ENCODE peak calls at places on chromosomes 6 and 20, in six cellular contexts. O is keratinocyte, H is MM.1S, K is fibroblast of lung, J is mammary epithelial cell, F is HepG2. E is an unnamed sample.

GRCh38 chr6:138785980-138786379 is 9.9 kb upstream of the ECT2L start:
- DNase-seq in O (no peak), H (no peak), K (peak; percentile 25), J (no peak), F (no peak), E (no peak)

GRCh38 chr20:58649288-58650180 is 1.5 kb upstream of the STX16 start:
- DNase-seq in O (no peak), H (no peak), K (no peak), J (no peak), F (no peak), E (no peak)

GRCh38 chr6:20946037-20946436 is 411.8 kb downstream of the CDKAL1 start:
- DNase-seq in O (peak; percentile 38), H (no peak), K (peak; percentile 71), J (peak; percentile 85), F (peak; percentile 35), E (no peak)

GRCh38 chr20:62045118-62045517 is 20.6 kb downstream of the TAF4 start:
- DNase-seq in O (no peak), H (no peak), K (no peak), J (no peak), F (no peak), E (no peak)

GRCh38 chr6:125597411-125598253 is 151.8 kb upstream of the HEY2 start:
- DNase-seq in O (no peak), H (peak; percentile 93), K (no peak), J (no peak), F (no peak), E (no peak)

GRCh38 chr6:39200498-39201020 is 28.7 kb downstream of the KCNK5 start:
- DNase-seq in O (no peak), H (no peak), K (no peak), J (no peak), F (no peak), E (peak; percentile 85)

GRCh38 chr6:80332013-80332412 is 225.5 kb downstream of the BCKDHB start:
- DNase-seq in O (no peak), H (no peak), K (no peak), J (no peak), F (no peak), E (no peak)

GRCh38 chr6:132684267-132684666 is 25.3 kb upstream of the TAAR1 start:
- DNase-seq in O (no peak), H (no peak), K (no peak), J (no peak), F (no peak), E (no peak)

GRCh38 chr6:142929751-142930358 is 15.1 kb downstream of the HIVEP2 start:
- DNase-seq in O (no peak), H (no peak), K (peak; percentile 35), J (peak; percentile 70), F (no peak), E (no peak)

GRCh38 chr20:58612021-58612700 is 38.9 kb upstream of the STX16 start:
- DNase-seq in O (no peak), H (no peak), K (peak; percentile 30), J (no peak), F (no peak), E (no peak)

GRCh38 chr6:49336514-49337131 is 126.4 kb downstream of the MMUT start:
- DNase-seq in O (peak; percentile 45), H (no peak), K (peak; percentile 88), J (peak; percentile 12), F (no peak), E (no peak)

GRCh38 chr6:141562801-141563763 is 569.6 kb upstream of the GJE1 start:
- DNase-seq in O (peak; percentile 33), H (peak; percentile 77), K (peak; percentile 82), J (peak; percentile 57), F (peak; percentile 74), E (peak; percentile 46)

GRCh38 chr6:144809120-144809519 is 524.0 kb downstream of the UTRN start:
- DNase-seq in O (no peak), H (no peak), K (peak; percentile 42), J (peak; percentile 59), F (no peak), E (peak; percentile 64)

GRCh38 chr20:43191946-43192847 is 2.5 kb upstream of the PTPRT start:
- DNase-seq in O (no peak), H (peak; percentile 21), K (no peak), J (no peak), F (peak; percentile 16), E (no peak)

GRCh38 chr6:155142163-155142901 is 121.5 kb upstream of the CLDN20 start:
- DNase-seq in O (no peak), H (no peak), K (no peak), J (no peak), F (no peak), E (no peak)

GRCh38 chr6:105075210-105075609 is 104.6 kb downstream of the POPDC3 start:
- DNase-seq in O (no peak), H (no peak), K (no peak), J (no peak), F (no peak), E (no peak)

GRCh38 chr6:26258199-26258977 is 106.6 kb upstream of the BTN3A2 start:
- DNase-seq in O (no peak), H (no peak), K (no peak), J (no peak), F (peak; percentile 47), E (no peak)
- TF ChIP-seq CTCF in O (no peak), H (peak; percentile 36), K (peak; percentile 25), J (peak; percentile 44), F (peak; percentile 59), E (peak; percentile 33)

DNA sequence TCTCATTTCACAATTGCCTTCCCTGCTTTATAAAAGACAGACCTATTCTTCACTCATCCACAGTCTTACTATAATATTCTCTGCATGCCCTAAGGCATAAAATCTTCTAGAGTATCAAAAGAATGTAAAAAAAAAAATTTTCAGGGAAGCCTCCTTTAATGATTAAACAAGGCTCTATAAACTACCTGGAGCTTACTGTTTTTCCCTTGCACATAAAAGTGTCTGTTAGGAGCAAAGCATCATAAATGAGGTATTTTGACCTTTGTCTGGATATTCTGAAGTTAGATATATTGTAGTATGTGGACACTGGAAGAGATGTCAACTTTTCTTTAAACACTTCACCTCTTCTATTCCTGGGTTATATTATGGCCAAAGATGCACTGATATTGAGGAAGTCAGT is 97.5 kb downstream of the ARHGAP18 start:
- DNase-seq in O (no peak), H (no peak), K (no peak), J (no peak), F (no peak), E (peak; percentile 13)
- H3K9me3 ChIP-seq in O (no peaks in the 10 kb centered on the region), H (no peaks in the 10 kb centered on the region), K (no peaks in the 10 kb centered on the region), J (no peaks in the 10 kb centered on the region), F (no peaks in the 10 kb centered on the region), E (no peaks in the 10 kb centered on the region)

GRCh38 chr20:63277466-63278272 is 5.1 kb downstream of the ARFGAP1 start:
- DNase-seq in O (no peak), H (no peak), K (no peak), J (no peak), F (no peak), E (no peak)

GRCh38 chr20:63280371-63280770 is 7.8 kb downstream of the ARFGAP1 start:
- DNase-seq in O (no peak), H (no peak), K (no peak), J (no peak), F (no peak), E (no peak)

GRCh38 chr20:63276956-63277355 is 4.3 kb downstream of the ARFGAP1 start:
- DNase-seq in O (no peak), H (no peak), K (no peak), J (no peak), F (no peak), E (no peak)

GRCh38 chr20:63279931-63280330 is 7.3 kb downstream of the ARFGAP1 start:
- DNase-seq in O (no peak), H (no peak), K (no peak), J (no peak), F (no peak), E (no peak)

DNA sequence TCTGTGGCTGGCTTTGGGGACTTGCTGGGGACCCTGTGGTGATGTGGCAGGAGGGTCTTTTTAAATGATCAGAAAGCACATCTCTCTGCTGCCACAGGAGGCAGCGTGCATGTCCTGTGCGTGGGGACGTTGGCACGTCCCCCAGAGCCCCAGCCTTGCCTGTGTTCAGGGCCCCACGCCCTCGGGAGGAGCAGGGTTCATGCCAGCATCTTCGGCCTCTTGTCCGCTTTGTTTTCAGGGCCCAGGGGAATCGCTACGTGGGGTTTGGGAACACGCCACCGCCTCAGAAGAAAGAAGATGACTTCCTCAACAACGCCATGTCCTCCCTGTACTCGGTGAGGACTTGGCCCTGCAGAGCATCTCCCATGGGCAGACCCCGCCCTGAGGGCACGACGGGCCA is 6.0 kb downstream of the ARFGAP1 start:
- DNase-seq in O (no peak), H (no peak), K (no peak), J (no peak), F (no peak), E (no peak)
- H3K79me2 ChIP-seq in O (peaks cover 41% of the 10 kb centered on the region), H (peaks cover 40% of the 10 kb centered on the region), K (peaks cover 43% of the 10 kb centered on the region), J (peaks cover 46% of the 10 kb centered on the region), F (peaks cover 32% of the 10 kb centered on the region), E (peaks cover 32% of the 10 kb centered on the region)

GRCh38 chr20:56554869-56555268 is 21.8 kb downstream of the FAM209B start:
- DNase-seq in O (peak; percentile 98), H (peak; percentile 97), K (peak; percentile 98), J (peak; percentile 95), F (peak; percentile 92), E (peak; percentile 99)
- TF ChIP-seq CTCF in O (peak; percentile 16), H (no peak), K (peak; percentile 17), J (peak; percentile 21), F (no peak), E (peak; percentile 45)

DNA sequence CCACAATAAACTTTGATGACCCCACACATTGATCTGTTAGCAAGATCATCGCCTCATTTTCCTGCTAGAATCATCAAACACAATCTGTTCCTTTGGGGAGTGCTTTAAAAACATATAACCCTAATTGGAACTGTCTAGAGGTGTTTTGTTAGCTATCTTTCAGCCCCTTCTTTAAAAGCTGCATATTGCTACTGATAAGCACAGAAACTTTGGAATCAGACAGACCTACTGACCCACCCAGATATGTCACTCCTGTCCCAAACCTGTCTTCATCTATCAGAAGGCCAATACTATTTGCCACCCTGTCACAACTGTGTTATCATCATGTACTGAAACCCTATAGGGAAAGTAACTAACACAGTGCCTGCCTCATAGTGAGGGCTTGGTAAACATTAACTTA is 172.4 kb upstream of the SASH1 start:
- DNase-seq in O (no peak), H (no peak), K (no peak), J (no peak), F (no peak), E (no peak)
- H3K9me3 ChIP-seq in O (no peaks in the 10 kb centered on the region), H (no peaks in the 10 kb centered on the region), K (no peaks in the 10 kb centered on the region), J (no peaks in the 10 kb centered on the region), F (no peaks in the 10 kb centered on the region), E (no peaks in the 10 kb centered on the region)

DNA sequence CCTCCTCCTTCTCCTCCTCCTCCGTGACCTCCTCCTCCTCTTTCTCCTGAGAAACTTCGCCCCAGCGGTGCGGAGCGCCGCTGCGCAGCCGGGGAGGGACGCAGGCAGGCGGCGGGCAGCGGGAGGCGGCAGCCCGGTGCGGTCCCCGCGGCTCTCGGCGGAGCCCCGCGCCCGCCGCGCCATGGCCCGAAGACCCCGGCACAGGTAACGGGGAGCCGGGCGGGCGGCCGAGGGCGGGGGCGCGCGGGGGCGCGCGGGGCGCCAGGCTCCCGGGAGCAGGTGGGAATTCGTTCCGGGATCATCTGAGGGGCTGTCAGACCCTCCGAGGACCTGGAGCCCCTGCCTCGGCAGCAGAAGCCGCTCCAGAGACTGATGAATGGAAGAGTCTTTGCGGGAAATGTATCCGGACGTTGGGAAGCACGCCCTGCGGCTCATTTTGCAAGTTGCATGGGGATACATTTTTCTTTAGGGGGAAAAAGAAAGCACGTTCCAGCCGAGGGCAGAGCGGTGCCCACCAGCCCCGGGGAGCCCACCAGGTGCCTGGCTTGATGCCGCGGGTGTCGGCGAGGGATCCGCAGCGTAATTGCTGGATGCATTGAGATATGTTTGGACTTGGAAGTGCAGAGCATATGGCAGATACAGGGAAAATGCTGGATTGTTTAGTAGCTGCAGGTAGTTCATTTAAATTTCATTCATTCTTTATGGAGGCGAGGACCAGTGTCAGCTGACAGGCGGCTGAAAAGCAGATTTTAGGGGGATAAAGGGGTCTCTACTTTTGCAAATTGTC is 418 bp downstream of the MYB start:
- DNase-seq in O (no peak), H (peak; percentile 9), K (peak; percentile 21), J (peak; percentile 20), F (no peak), E (no peak)
- H3K79me2 ChIP-seq in O (no peaks in the 10 kb centered on the region), H (peaks cover 46% of the 10 kb centered on the region), K (no peaks in the 10 kb centered on the region), J (no peaks in the 10 kb centered on the region), F (no peaks in the 10 kb centered on the region), E (no peaks in the 10 kb centered on the region)